ENCODE peak calls at places on chromosome 19, in four cellular contexts. One of them, this sample, is unnamed.

GRCh38 chr19:48940902-48941301 is 7.4 kb downstream of the DHDH start:
- DNase-seq in HepG2: no peak
- DNase-seq in K562: no peak
- DNase-seq in GM12878: no peak
- DNase-seq in this sample: no peak

GRCh38 chr19:35531291-35531690 is 2.0 kb upstream of the GAPDHS start:
- DNase-seq in HepG2: no peak
- DNase-seq in K562: no peak
- DNase-seq in GM12878: no peak
- DNase-seq in this sample: no peak

GRCh38 chr19:44598880-44599279 is 14.5 kb upstream of the IGSF23 start:
- DNase-seq in HepG2: no peak
- DNase-seq in K562: no peak
- DNase-seq in GM12878: no peak
- DNase-seq in this sample: no peak

GRCh38 chr19:35717665-35718344 is at the start of gene KMT2B:
- DNase-seq in HepG2: no peak
- DNase-seq in K562: peak
- DNase-seq in GM12878: no peak
- DNase-seq in this sample: peak

GRCh38 chr19:15680923-15681322 is 8.0 kb downstream of the CYP4F12 start:
- DNase-seq in HepG2: peak
- DNase-seq in K562: no peak
- DNase-seq in GM12878: no peak
- DNase-seq in this sample: no peak

GRCh38 chr19:46221981-46222610 is 7.4 kb upstream of the IGFL1 start:
- DNase-seq in HepG2: no peak
- DNase-seq in K562: no peak
- DNase-seq in GM12878: no peak
- DNase-seq in this sample: no peak

GRCh38 chr19:47483800-47484690 is at the start of gene KPTN:
- DNase-seq in HepG2: peak
- DNase-seq in K562: peak
- DNase-seq in GM12878: peak
- DNase-seq in this sample: peak

GRCh38 chr19:46113726-46114125 is 10.8 kb downstream of the IGFL3 start:
- DNase-seq in HepG2: no peak
- DNase-seq in K562: no peak
- DNase-seq in GM12878: no peak
- DNase-seq in this sample: no peak

GRCh38 chr19:43575156-43575950 is at the start of the genes PINLYP and XRCC1:
- DNase-seq in HepG2: peak
- DNase-seq in K562: peak
- DNase-seq in GM12878: peak
- DNase-seq in this sample: peak

GRCh38 chr19:58356236-58356970 is 3.1 kb upstream of the A1BG start:
- DNase-seq in HepG2: no peak
- DNase-seq in K562: no peak
- DNase-seq in GM12878: no peak
- DNase-seq in this sample: no peak

GRCh38 chr19:4555657-4556561 is 3.6 kb downstream of the SEMA6B start:
- DNase-seq in HepG2: no peak
- DNase-seq in K562: peak
- DNase-seq in GM12878: no peak
- DNase-seq in this sample: no peak

GRCh38 chr19:10812902-10813404 is 23.1 kb downstream of the TMED1 start:
- DNase-seq in HepG2: no peak
- DNase-seq in K562: peak
- DNase-seq in GM12878: no peak
- DNase-seq in this sample: no peak

GRCh38 chr19:18941628-18942354 is 774 bp upstream of the HOMER3 start:
- DNase-seq in HepG2: peak
- DNase-seq in K562: no peak
- DNase-seq in GM12878: no peak
- DNase-seq in this sample: no peak

GRCh38 chr19:51320258-51320657 is 8.8 kb downstream of the IGLON5 start:
- DNase-seq in HepG2: no peak
- DNase-seq in K562: no peak
- DNase-seq in GM12878: no peak
- DNase-seq in this sample: no peak

GRCh38 chr19:3146677-3147100 is 10.9 kb downstream of the GNA15 start:
- DNase-seq in HepG2: peak
- DNase-seq in K562: peak
- DNase-seq in GM12878: no peak
- DNase-seq in this sample: peak
- TF ChIP-seq ATF3 in HepG2: no peak
- TF ChIP-seq ATF3 in K562: no peak
- TF ChIP-seq ATF3 in GM12878: no peak
- TF ChIP-seq ATF3 in this sample: no peak

DNA sequence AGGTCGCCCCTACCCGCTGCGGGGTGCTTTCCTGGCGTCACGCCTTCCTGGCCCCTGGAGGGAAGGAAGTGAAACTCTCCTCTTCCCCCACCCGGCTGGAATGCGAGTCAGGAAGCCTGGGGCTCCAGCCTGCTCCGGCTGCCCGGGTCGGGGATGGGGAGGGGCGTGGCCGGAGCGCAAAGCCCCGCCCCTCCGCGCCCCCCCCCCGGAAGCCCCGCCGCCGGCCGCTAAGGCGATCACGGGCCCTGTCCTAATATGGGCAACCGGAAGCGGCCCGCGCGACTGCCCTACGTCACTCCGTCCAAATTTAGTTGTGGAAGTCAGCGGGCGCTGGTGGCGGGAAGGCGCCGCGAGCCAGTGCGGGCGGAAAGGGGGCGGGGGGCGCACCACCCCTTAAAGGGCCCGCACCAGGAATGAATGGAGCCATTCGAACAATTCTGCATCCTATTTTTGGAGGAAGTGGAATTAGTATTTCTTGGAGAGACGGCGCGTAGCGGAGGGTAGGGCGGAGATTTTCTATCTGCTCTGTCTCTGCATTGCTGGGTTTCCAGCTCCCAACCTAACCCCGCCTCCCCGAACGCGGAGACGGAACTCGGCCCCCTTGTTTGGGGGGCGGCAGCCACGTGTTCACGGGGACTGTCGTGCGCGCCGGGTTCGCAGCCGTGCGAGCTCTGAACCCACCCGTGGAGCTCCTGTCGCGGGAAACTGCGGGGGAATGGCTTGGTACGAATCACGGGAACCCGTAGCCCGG is 1.6 kb downstream of the IER2 start:
- DNase-seq in HepG2: peak
- DNase-seq in K562: peak
- DNase-seq in GM12878: no peak
- DNase-seq in this sample: no peak
- TF ChIP-seq EP300 in HepG2: no peak
- TF ChIP-seq EP300 in K562: peak
- TF ChIP-seq EP300 in GM12878: peak
- TF ChIP-seq EP300 in this sample: peak

DNA sequence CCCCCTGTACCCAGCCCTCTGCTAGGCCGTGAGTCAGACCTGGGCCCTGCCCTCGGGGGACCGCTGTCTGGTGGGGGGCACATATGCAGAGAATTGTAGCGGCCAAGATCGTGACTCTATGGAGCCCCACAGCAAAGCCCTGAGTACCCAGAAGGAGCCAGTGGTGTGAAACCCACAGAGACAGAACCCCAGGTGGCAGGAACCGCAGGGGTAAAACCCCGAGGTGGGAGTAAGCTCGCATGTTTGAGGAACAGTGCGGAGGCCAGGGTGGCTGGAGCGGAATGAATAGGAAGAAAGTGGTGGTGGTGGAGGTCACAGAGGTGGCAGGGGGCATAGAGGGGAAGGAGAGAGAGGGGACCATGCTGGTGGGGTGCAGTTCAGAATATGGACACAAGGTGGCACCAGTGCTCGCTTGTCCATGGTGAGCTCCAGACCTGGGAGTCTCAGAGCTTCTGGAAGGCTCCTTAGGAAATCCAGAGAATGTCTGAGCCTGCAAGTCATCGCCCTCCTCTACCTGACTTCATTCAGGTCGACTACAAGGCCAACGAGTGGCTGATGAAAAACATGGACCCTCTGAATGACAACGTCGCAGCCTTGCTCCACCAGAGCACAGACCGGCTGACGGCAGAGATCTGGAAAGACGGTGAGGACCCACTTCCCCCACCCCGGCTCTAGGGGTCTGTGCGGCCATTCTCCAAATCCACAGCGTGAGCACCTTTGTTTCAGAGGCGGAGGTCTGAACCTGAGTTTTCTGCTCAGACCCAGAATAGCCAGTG is 48.9 kb downstream of the MYH14 start:
- DNase-seq in HepG2: no peak
- DNase-seq in K562: peak
- DNase-seq in GM12878: no peak
- DNase-seq in this sample: peak
- TF ChIP-seq ATF3 in HepG2: no peak
- TF ChIP-seq ATF3 in K562: no peak
- TF ChIP-seq ATF3 in GM12878: no peak
- TF ChIP-seq ATF3 in this sample: no peak

DNA sequence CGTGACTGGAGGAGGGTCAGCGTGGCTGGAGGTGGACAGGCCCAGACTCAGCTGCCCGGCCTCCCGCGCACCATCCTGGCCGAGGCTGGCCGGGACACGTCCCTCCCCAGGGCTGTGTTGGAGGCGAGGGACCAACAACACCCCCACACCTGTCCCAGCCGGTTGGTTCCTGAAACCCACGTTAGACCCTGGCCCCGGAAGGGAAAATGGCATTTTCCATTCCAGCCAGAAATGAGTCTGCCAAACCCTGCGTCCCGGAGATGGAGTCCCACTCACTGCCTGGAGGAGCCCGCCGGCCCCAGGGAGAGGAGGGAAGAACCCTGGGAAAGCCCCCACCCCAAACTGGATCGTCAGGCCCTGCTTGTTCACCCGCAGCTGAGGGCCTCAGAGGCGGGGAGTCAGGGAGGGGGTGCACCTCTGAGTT is 4.8 kb upstream of the WDR18 start:
- DNase-seq in HepG2: no peak
- DNase-seq in K562: no peak
- DNase-seq in GM12878: no peak
- DNase-seq in this sample: no peak
- TF ChIP-seq EP300 in HepG2: no peak
- TF ChIP-seq EP300 in K562: no peak
- TF ChIP-seq EP300 in GM12878: no peak
- TF ChIP-seq EP300 in this sample: no peak

GRCh38 chr19:39765091-39766076 is 13.3 kb upstream of the LEUTX start:
- DNase-seq in HepG2: peak
- DNase-seq in K562: peak
- DNase-seq in GM12878: no peak
- DNase-seq in this sample: peak
- TF ChIP-seq ATF3 in HepG2: no peak
- TF ChIP-seq ATF3 in K562: no peak
- TF ChIP-seq ATF3 in GM12878: no peak
- TF ChIP-seq ATF3 in this sample: no peak

GRCh38 chr19:39446365-39447084 is 1.1 kb downstream of the SUPT5H start:
- DNase-seq in HepG2: no peak
- DNase-seq in K562: no peak
- DNase-seq in GM12878: no peak
- DNase-seq in this sample: no peak
- TF ChIP-seq EP300 in HepG2: no peak
- TF ChIP-seq EP300 in K562: no peak
- TF ChIP-seq EP300 in GM12878: no peak
- TF ChIP-seq EP300 in this sample: no peak

GRCh38 chr19:2049741-2050348 is 1.2 kb downstream of the MKNK2 start:
- DNase-seq in HepG2: peak
- DNase-seq in K562: peak
- DNase-seq in GM12878: no peak
- DNase-seq in this sample: no peak
- TF ChIP-seq ATF3 in HepG2: peak
- TF ChIP-seq ATF3 in K562: peak
- TF ChIP-seq ATF3 in GM12878: no peak
- TF ChIP-seq ATF3 in this sample: no peak

GRCh38 chr19:54319049-54319448 is 6.1 kb upstream of the LILRA5 start:
- DNase-seq in HepG2: no peak
- DNase-seq in K562: no peak
- DNase-seq in GM12878: no peak
- DNase-seq in this sample: no peak
- TF ChIP-seq EP300 in HepG2: no peak
- TF ChIP-seq EP300 in K562: no peak
- TF ChIP-seq EP300 in GM12878: no peak
- TF ChIP-seq EP300 in this sample: no peak

DNA sequence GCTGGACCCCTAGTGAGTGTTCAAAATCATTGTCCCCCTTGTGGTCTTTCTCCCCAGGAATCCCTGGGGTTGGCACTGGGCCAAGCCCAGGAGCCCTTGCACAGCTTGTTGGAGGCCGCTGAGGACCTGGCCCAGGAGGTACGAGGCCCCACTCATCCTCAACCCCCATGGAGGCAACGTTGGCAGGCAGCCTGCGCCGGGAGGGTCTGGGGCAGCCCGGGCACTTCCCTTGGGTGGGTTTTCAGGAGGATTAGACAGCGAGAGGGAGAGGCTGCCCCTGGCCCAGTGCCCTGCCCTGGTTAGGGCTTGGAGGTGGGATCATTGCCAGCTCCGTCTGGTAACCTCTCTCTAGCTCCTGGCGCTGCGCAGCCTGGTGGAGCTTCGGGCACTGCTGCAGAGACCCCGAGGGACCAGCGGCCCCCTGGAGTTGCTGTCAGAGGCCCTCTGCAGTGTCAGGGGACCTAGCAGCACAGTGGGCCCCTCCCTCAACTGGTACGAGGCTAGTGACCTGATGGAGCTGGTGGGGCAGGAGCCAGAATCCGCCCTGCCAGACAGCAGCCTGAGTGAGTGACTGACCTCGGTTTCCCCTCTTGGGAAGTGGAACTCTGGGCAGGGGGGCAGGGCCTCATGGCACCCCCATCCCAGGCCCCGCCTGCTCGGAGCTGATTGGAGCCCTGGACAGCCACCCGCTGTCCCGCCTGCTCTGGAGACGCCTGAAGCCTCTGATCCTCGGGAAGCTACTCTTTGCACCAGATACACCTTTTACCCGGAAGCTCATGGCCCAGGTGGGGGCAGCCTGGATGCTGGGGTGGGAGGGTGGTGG is 3.0 kb downstream of the ABCA7 start:
- DNase-seq in HepG2: no peak
- DNase-seq in K562: peak
- DNase-seq in GM12878: no peak
- DNase-seq in this sample: no peak
- TF ChIP-seq ATF3 in HepG2: no peak
- TF ChIP-seq ATF3 in K562: no peak
- TF ChIP-seq ATF3 in GM12878: no peak
- TF ChIP-seq ATF3 in this sample: no peak

This sample was measured in H1.